ENCODE peak calls at places on chromosome 21, in eight cellular contexts. One of them, this sample, is unnamed.

GRCh38 chr21:18049461-18049860 is 195.2 kb upstream of the CHODL start:
- DNase-seq in PC-3: no peak
- DNase-seq in brain microvascular endothelial cell: no peak
- DNase-seq in MM.1S: no peak
- DNase-seq in coronary artery: no peak
- DNase-seq in fibroblast of mammary gland: no peak
- DNase-seq in kidney: no peak
- DNase-seq in heart right ventricle: no peak
- DNase-seq in this sample: no peak

GRCh38 chr21:35072960-35073359 is 23.9 kb upstream of the RUNX1 start:
- DNase-seq in PC-3: no peak
- DNase-seq in brain microvascular endothelial cell: no peak
- DNase-seq in MM.1S: no peak
- DNase-seq in coronary artery: no peak
- DNase-seq in fibroblast of mammary gland: no peak
- DNase-seq in kidney: peak
- DNase-seq in heart right ventricle: peak
- DNase-seq in this sample: no peak

GRCh38 chr21:31490471-31490870 is 146.4 kb upstream of the TIAM1 start:
- DNase-seq in PC-3: no peak
- DNase-seq in brain microvascular endothelial cell: no peak
- DNase-seq in MM.1S: no peak
- DNase-seq in coronary artery: no peak
- DNase-seq in fibroblast of mammary gland: no peak
- DNase-seq in kidney: no peak
- DNase-seq in heart right ventricle: no peak
- DNase-seq in this sample: no peak

GRCh38 chr21:38956791-38957571 is 151.3 kb downstream of the ETS2 start:
- DNase-seq in PC-3: no peak
- DNase-seq in brain microvascular endothelial cell: no peak
- DNase-seq in MM.1S: no peak
- DNase-seq in coronary artery: no peak
- DNase-seq in fibroblast of mammary gland: no peak
- DNase-seq in kidney: no peak
- DNase-seq in heart right ventricle: no peak
- DNase-seq in this sample: no peak

GRCh38 chr21:43320526-43320925 is 106.4 kb downstream of the SIK1 start:
- DNase-seq in PC-3: no peak
- DNase-seq in brain microvascular endothelial cell: no peak
- DNase-seq in MM.1S: no peak
- DNase-seq in coronary artery: no peak
- DNase-seq in fibroblast of mammary gland: peak
- DNase-seq in kidney: no peak
- DNase-seq in heart right ventricle: no peak
- DNase-seq in this sample: no peak

GRCh38 chr21:31875424-31876097 is 2.7 kb downstream of the HUNK start:
- DNase-seq in PC-3: no peak
- DNase-seq in brain microvascular endothelial cell: no peak
- DNase-seq in MM.1S: no peak
- DNase-seq in coronary artery: no peak
- DNase-seq in fibroblast of mammary gland: no peak
- DNase-seq in kidney: no peak
- DNase-seq in heart right ventricle: no peak
- DNase-seq in this sample: no peak

GRCh38 chr21:35940074-35940927 is 120.0 kb downstream of the SETD4 start:
- DNase-seq in PC-3: peak
- DNase-seq in brain microvascular endothelial cell: peak
- DNase-seq in MM.1S: peak
- DNase-seq in coronary artery: no peak
- DNase-seq in fibroblast of mammary gland: peak
- DNase-seq in kidney: no peak
- DNase-seq in heart right ventricle: peak
- DNase-seq in this sample: peak

GRCh38 chr21:39531777-39532333 is 80.1 kb downstream of the SH3BGR start:
- DNase-seq in PC-3: peak
- DNase-seq in brain microvascular endothelial cell: no peak
- DNase-seq in MM.1S: no peak
- DNase-seq in coronary artery: no peak
- DNase-seq in fibroblast of mammary gland: no peak
- DNase-seq in kidney: no peak
- DNase-seq in heart right ventricle: no peak
- DNase-seq in this sample: no peak

GRCh38 chr21:32795376-32795775 is 23.8 kb upstream of the PAXBP1 start:
- DNase-seq in PC-3: no peak
- DNase-seq in brain microvascular endothelial cell: no peak
- DNase-seq in MM.1S: no peak
- DNase-seq in coronary artery: no peak
- DNase-seq in fibroblast of mammary gland: no peak
- DNase-seq in kidney: no peak
- DNase-seq in heart right ventricle: no peak
- DNase-seq in this sample: no peak

GRCh38 chr21:43916691-43917514 is 51.9 kb downstream of the AGPAT3 start:
- DNase-seq in PC-3: no peak
- DNase-seq in brain microvascular endothelial cell: no peak
- DNase-seq in MM.1S: peak
- DNase-seq in coronary artery: no peak
- DNase-seq in fibroblast of mammary gland: no peak
- DNase-seq in kidney: peak
- DNase-seq in heart right ventricle: no peak
- DNase-seq in this sample: no peak

GRCh38 chr21:35002879-35003722 is 46.0 kb downstream of the RUNX1 start:
- DNase-seq in PC-3: no peak
- DNase-seq in brain microvascular endothelial cell: peak
- DNase-seq in MM.1S: no peak
- DNase-seq in coronary artery: no peak
- DNase-seq in fibroblast of mammary gland: peak
- DNase-seq in kidney: no peak
- DNase-seq in heart right ventricle: no peak
- DNase-seq in this sample: peak

GRCh38 chr21:36429672-36430546 is 44.7 kb downstream of the CHAF1B start:
- DNase-seq in PC-3: peak
- DNase-seq in brain microvascular endothelial cell: peak
- DNase-seq in MM.1S: no peak
- DNase-seq in coronary artery: peak
- DNase-seq in fibroblast of mammary gland: peak
- DNase-seq in kidney: peak
- DNase-seq in heart right ventricle: peak
- DNase-seq in this sample: peak

GRCh38 chr21:43193651-43194302 is 25.0 kb downstream of the CRYAA start:
- DNase-seq in PC-3: peak
- DNase-seq in brain microvascular endothelial cell: peak
- DNase-seq in MM.1S: no peak
- DNase-seq in coronary artery: peak
- DNase-seq in fibroblast of mammary gland: peak
- DNase-seq in kidney: peak
- DNase-seq in heart right ventricle: peak
- DNase-seq in this sample: peak

GRCh38 chr21:36263797-36264196 is 56.2 kb upstream of the MORC3 start:
- DNase-seq in PC-3: no peak
- DNase-seq in brain microvascular endothelial cell: no peak
- DNase-seq in MM.1S: no peak
- DNase-seq in coronary artery: no peak
- DNase-seq in fibroblast of mammary gland: no peak
- DNase-seq in kidney: peak
- DNase-seq in heart right ventricle: no peak
- DNase-seq in this sample: no peak

GRCh38 chr21:28605138-28605537 is 387.5 kb downstream of the LTN1 start:
- DNase-seq in PC-3: no peak
- DNase-seq in brain microvascular endothelial cell: no peak
- DNase-seq in MM.1S: peak
- DNase-seq in coronary artery: no peak
- DNase-seq in fibroblast of mammary gland: no peak
- DNase-seq in kidney: no peak
- DNase-seq in heart right ventricle: no peak
- DNase-seq in this sample: no peak

GRCh38 chr21:31999810-32000468 is 127.1 kb downstream of the HUNK start:
- DNase-seq in PC-3: no peak
- DNase-seq in brain microvascular endothelial cell: no peak
- DNase-seq in MM.1S: no peak
- DNase-seq in coronary artery: peak
- DNase-seq in fibroblast of mammary gland: no peak
- DNase-seq in kidney: no peak
- DNase-seq in heart right ventricle: no peak
- DNase-seq in this sample: no peak

GRCh38 chr21:43824250-43824882 is 35.0 kb downstream of the RRP1 start:
- DNase-seq in PC-3: peak
- DNase-seq in brain microvascular endothelial cell: peak
- DNase-seq in MM.1S: no peak
- DNase-seq in coronary artery: no peak
- DNase-seq in fibroblast of mammary gland: peak
- DNase-seq in kidney: peak
- DNase-seq in heart right ventricle: no peak
- DNase-seq in this sample: peak

GRCh38 chr21:31132574-31133242 is 94.4 kb upstream of the KRTAP19-8 start:
- DNase-seq in PC-3: no peak
- DNase-seq in brain microvascular endothelial cell: peak
- DNase-seq in MM.1S: peak
- DNase-seq in coronary artery: no peak
- DNase-seq in fibroblast of mammary gland: peak
- DNase-seq in kidney: no peak
- DNase-seq in heart right ventricle: no peak
- DNase-seq in this sample: peak

GRCh38 chr21:32940079-32941014 is 85.4 kb upstream of the OLIG2 start:
- DNase-seq in PC-3: peak
- DNase-seq in brain microvascular endothelial cell: no peak
- DNase-seq in MM.1S: peak
- DNase-seq in coronary artery: no peak
- DNase-seq in fibroblast of mammary gland: peak
- DNase-seq in kidney: no peak
- DNase-seq in heart right ventricle: peak
- DNase-seq in this sample: peak

GRCh38 chr21:17128132-17128531 is 384.7 kb upstream of the CXADR start:
- DNase-seq in PC-3: no peak
- DNase-seq in brain microvascular endothelial cell: no peak
- DNase-seq in MM.1S: no peak
- DNase-seq in coronary artery: no peak
- DNase-seq in fibroblast of mammary gland: no peak
- DNase-seq in kidney: no peak
- DNase-seq in heart right ventricle: no peak
- DNase-seq in this sample: no peak

GRCh38 chr21:43368685-43369084 is 58.2 kb downstream of the SIK1 start:
- DNase-seq in PC-3: no peak
- DNase-seq in brain microvascular endothelial cell: no peak
- DNase-seq in MM.1S: no peak
- DNase-seq in coronary artery: no peak
- DNase-seq in fibroblast of mammary gland: no peak
- DNase-seq in kidney: no peak
- DNase-seq in heart right ventricle: no peak
- DNase-seq in this sample: no peak

GRCh38 chr21:43771698-43772367 is 4.3 kb downstream of the CSTB start:
- DNase-seq in PC-3: no peak
- DNase-seq in brain microvascular endothelial cell: no peak
- DNase-seq in MM.1S: no peak
- DNase-seq in coronary artery: no peak
- DNase-seq in fibroblast of mammary gland: peak
- DNase-seq in kidney: no peak
- DNase-seq in heart right ventricle: no peak
- DNase-seq in this sample: no peak

GRCh38 chr21:25639922-25640670 is 1.0 kb downstream of the JAM2 start:
- DNase-seq in PC-3: no peak
- DNase-seq in brain microvascular endothelial cell: no peak
- DNase-seq in MM.1S: no peak
- DNase-seq in coronary artery: no peak
- DNase-seq in fibroblast of mammary gland: no peak
- DNase-seq in kidney: peak
- DNase-seq in heart right ventricle: peak
- DNase-seq in this sample: no peak

GRCh38 chr21:46099476-46099875 is 1.6 kb downstream of the COL6A2 start:
- DNase-seq in PC-3: peak
- DNase-seq in brain microvascular endothelial cell: no peak
- DNase-seq in MM.1S: no peak
- DNase-seq in coronary artery: peak
- DNase-seq in fibroblast of mammary gland: peak
- DNase-seq in kidney: peak
- DNase-seq in heart right ventricle: peak
- DNase-seq in this sample: peak

GRCh38 chr21:46096596-46096981 is 1.3 kb upstream of the COL6A2 start:
- DNase-seq in PC-3: no peak
- DNase-seq in brain microvascular endothelial cell: no peak
- DNase-seq in MM.1S: no peak
- DNase-seq in coronary artery: peak
- DNase-seq in fibroblast of mammary gland: no peak
- DNase-seq in kidney: peak
- DNase-seq in heart right ventricle: no peak
- DNase-seq in this sample: no peak

GRCh38 chr21:46096997-46097825 is 701 bp upstream of the COL6A2 start:
- DNase-seq in PC-3: no peak
- DNase-seq in brain microvascular endothelial cell: no peak
- DNase-seq in MM.1S: no peak
- DNase-seq in coronary artery: peak
- DNase-seq in fibroblast of mammary gland: peak
- DNase-seq in kidney: peak
- DNase-seq in heart right ventricle: peak
- DNase-seq in this sample: no peak

GRCh38 chr21:46098303-46099141 is 610 bp downstream of the COL6A2 start:
- DNase-seq in PC-3: no peak
- DNase-seq in brain microvascular endothelial cell: no peak
- DNase-seq in MM.1S: no peak
- DNase-seq in coronary artery: peak
- DNase-seq in fibroblast of mammary gland: peak
- DNase-seq in kidney: peak
- DNase-seq in heart right ventricle: peak
- DNase-seq in this sample: no peak

GRCh38 chr21:46097826-46098286 is at the start of gene COL6A2:
- DNase-seq in PC-3: peak
- DNase-seq in brain microvascular endothelial cell: peak
- DNase-seq in MM.1S: no peak
- DNase-seq in coronary artery: peak
- DNase-seq in fibroblast of mammary gland: peak
- DNase-seq in kidney: peak
- DNase-seq in heart right ventricle: peak
- DNase-seq in this sample: peak
- TF ChIP-seq CTCF in PC-3: no peak
- TF ChIP-seq CTCF in brain microvascular endothelial cell: peak
- TF ChIP-seq CTCF in MM.1S: no peak
- TF ChIP-seq CTCF in coronary artery: peak
- TF ChIP-seq CTCF in fibroblast of mammary gland: no peak
- TF ChIP-seq CTCF in kidney: no peak
- TF ChIP-seq CTCF in heart right ventricle: peak
- TF ChIP-seq CTCF in this sample: no peak

GRCh38 chr21:45427331-45428271 is 22.6 kb downstream of the COL18A1 start:
- DNase-seq in PC-3: peak
- DNase-seq in brain microvascular endothelial cell: peak
- DNase-seq in MM.1S: no peak
- DNase-seq in coronary artery: peak
- DNase-seq in fibroblast of mammary gland: peak
- DNase-seq in kidney: peak
- DNase-seq in heart right ventricle: no peak
- DNase-seq in this sample: peak
- H3K4me3 ChIP-seq in PC-3: no peak
- H3K4me3 ChIP-seq in brain microvascular endothelial cell: no peak
- H3K4me3 ChIP-seq in MM.1S: no peak
- H3K4me3 ChIP-seq in coronary artery: peak
- H3K4me3 ChIP-seq in fibroblast of mammary gland: no peak
- H3K4me3 ChIP-seq in kidney: no peak
- H3K4me3 ChIP-seq in heart right ventricle: no peak
- H3K4me3 ChIP-seq in this sample: no peak

GRCh38 chr21:14911351-14911750 is 153.4 kb downstream of the NRIP1 start:
- DNase-seq in PC-3: peak
- DNase-seq in brain microvascular endothelial cell: no peak
- DNase-seq in MM.1S: no peak
- DNase-seq in coronary artery: no peak
- DNase-seq in fibroblast of mammary gland: no peak
- DNase-seq in kidney: peak
- DNase-seq in heart right ventricle: no peak
- DNase-seq in this sample: no peak
- TF ChIP-seq CTCF in PC-3: no peak
- TF ChIP-seq CTCF in brain microvascular endothelial cell: no peak
- TF ChIP-seq CTCF in MM.1S: no peak
- TF ChIP-seq CTCF in coronary artery: no peak
- TF ChIP-seq CTCF in fibroblast of mammary gland: no peak
- TF ChIP-seq CTCF in kidney: no peak
- TF ChIP-seq CTCF in heart right ventricle: no peak
- TF ChIP-seq CTCF in this sample: no peak

GRCh38 chr21:41720250-41720649 is 46.6 kb downstream of the RIPK4 start:
- DNase-seq in PC-3: no peak
- DNase-seq in brain microvascular endothelial cell: no peak
- DNase-seq in MM.1S: no peak
- DNase-seq in coronary artery: no peak
- DNase-seq in fibroblast of mammary gland: no peak
- DNase-seq in kidney: no peak
- DNase-seq in heart right ventricle: no peak
- DNase-seq in this sample: no peak
- H3K4me3 ChIP-seq in PC-3: no peak
- H3K4me3 ChIP-seq in brain microvascular endothelial cell: no peak
- H3K4me3 ChIP-seq in MM.1S: no peak
- H3K4me3 ChIP-seq in coronary artery: no peak
- H3K4me3 ChIP-seq in fibroblast of mammary gland: no peak
- H3K4me3 ChIP-seq in kidney: no peak
- H3K4me3 ChIP-seq in heart right ventricle: no peak
- H3K4me3 ChIP-seq in this sample: no peak